ENCODE peak calls at places on chromosomes 4 and X, in six cellular contexts. One of them, this sample, is unnamed.
A peak's percentile ranks its signal among the peaks of the same experiment; 100 is the strongest.

GRCh38 chr4:6761540-6762243 is 20.8 kb upstream of the KIAA0232 start:
- DNase-seq in gastrocnemius medialis: no peak
- DNase-seq in mesendoderm: no peak
- DNase-seq in IMR-90: no peak
- DNase-seq in CD8-positive, alpha-beta memory T cell: no peak
- DNase-seq in tibial nerve: no peak
- DNase-seq in this sample: no peak

GRCh38 chrX:77427586-77427985 is 19.6 kb upstream of the FGF16 start:
- DNase-seq in IMR-90: no peak
- DNase-seq in CD8-positive, alpha-beta memory T cell: no peak
- DNase-seq in gastrocnemius medialis: no peak
- DNase-seq in mesendoderm: no peak
- DNase-seq in tibial nerve: no peak
- DNase-seq in this sample: no peak

GRCh38 chr4:165666836-165667235 is 206.2 kb upstream of the TLL1 start:
- DNase-seq in mesendoderm: no peak
- DNase-seq in tibial nerve: no peak
- DNase-seq in gastrocnemius medialis: no peak
- DNase-seq in IMR-90: no peak
- DNase-seq in CD8-positive, alpha-beta memory T cell: no peak
- DNase-seq in this sample: no peak

GRCh38 chrX:18886344-18887161 is 97.4 kb downstream of the PHKA2 start:
- DNase-seq in gastrocnemius medialis: peak; percentile 85
- DNase-seq in mesendoderm: peak; percentile 80
- DNase-seq in CD8-positive, alpha-beta memory T cell: peak; percentile 12
- DNase-seq in IMR-90: peak; percentile 23
- DNase-seq in tibial nerve: peak; percentile 44
- DNase-seq in this sample: peak; percentile 65

GRCh38 chrX:123184858-123185251 is 777 bp downstream of the GRIA3 start:
- DNase-seq in CD8-positive, alpha-beta memory T cell: no peak
- DNase-seq in mesendoderm: peak; percentile 18
- DNase-seq in IMR-90: no peak
- DNase-seq in tibial nerve: no peak
- DNase-seq in gastrocnemius medialis: no peak
- DNase-seq in this sample: no peak

GRCh38 chrX:34629572-34629971 is 27.5 kb downstream of the TMEM47 start:
- DNase-seq in CD8-positive, alpha-beta memory T cell: no peak
- DNase-seq in IMR-90: no peak
- DNase-seq in mesendoderm: no peak
- DNase-seq in tibial nerve: no peak
- DNase-seq in gastrocnemius medialis: no peak
- DNase-seq in this sample: no peak

GRCh38 chr4:141275834-141276233 is 55.1 kb downstream of the ZNF330 start:
- DNase-seq in gastrocnemius medialis: no peak
- DNase-seq in CD8-positive, alpha-beta memory T cell: no peak
- DNase-seq in tibial nerve: no peak
- DNase-seq in mesendoderm: peak; percentile 36
- DNase-seq in IMR-90: peak; percentile 94
- DNase-seq in this sample: peak; percentile 90

GRCh38 chr4:60657041-60657440 is 543.1 kb upstream of the ADGRL3 start:
- DNase-seq in CD8-positive, alpha-beta memory T cell: no peak
- DNase-seq in tibial nerve: no peak
- DNase-seq in gastrocnemius medialis: no peak
- DNase-seq in IMR-90: peak; percentile 1
- DNase-seq in mesendoderm: peak; percentile 3
- DNase-seq in this sample: no peak

GRCh38 chr4:8690811-8691775 is 98.5 kb downstream of the CPZ start:
- DNase-seq in mesendoderm: no peak
- DNase-seq in IMR-90: no peak
- DNase-seq in CD8-positive, alpha-beta memory T cell: no peak
- DNase-seq in tibial nerve: no peak
- DNase-seq in gastrocnemius medialis: peak; percentile 1
- DNase-seq in this sample: no peak

GRCh38 chr4:105894570-105895323 is 524 bp upstream of the NPNT start:
- DNase-seq in mesendoderm: no peak
- DNase-seq in tibial nerve: no peak
- DNase-seq in IMR-90: no peak
- DNase-seq in gastrocnemius medialis: no peak
- DNase-seq in CD8-positive, alpha-beta memory T cell: no peak
- DNase-seq in this sample: no peak

GRCh38 chr4:52869196-52869595 is 7.1 kb downstream of the RASL11B start:
- DNase-seq in tibial nerve: no peak
- DNase-seq in mesendoderm: no peak
- DNase-seq in gastrocnemius medialis: peak; percentile 43
- DNase-seq in CD8-positive, alpha-beta memory T cell: no peak
- DNase-seq in IMR-90: peak; percentile 36
- DNase-seq in this sample: no peak

GRCh38 chrX:22689290-22689689 is 310.5 kb upstream of the DDX53 start:
- DNase-seq in IMR-90: peak; percentile 23
- DNase-seq in tibial nerve: no peak
- DNase-seq in CD8-positive, alpha-beta memory T cell: no peak
- DNase-seq in mesendoderm: peak; percentile 67
- DNase-seq in gastrocnemius medialis: no peak
- DNase-seq in this sample: no peak

GRCh38 chrX:137234651-137235402 is 201.0 kb upstream of the GPR101 start:
- DNase-seq in tibial nerve: no peak
- DNase-seq in mesendoderm: peak; percentile 31
- DNase-seq in gastrocnemius medialis: no peak
- DNase-seq in IMR-90: no peak
- DNase-seq in CD8-positive, alpha-beta memory T cell: no peak
- DNase-seq in this sample: no peak

GRCh38 chrX:150833454-150834056 is 64.9 kb downstream of the CD99L2 start:
- DNase-seq in mesendoderm: no peak
- DNase-seq in CD8-positive, alpha-beta memory T cell: no peak
- DNase-seq in gastrocnemius medialis: no peak
- DNase-seq in IMR-90: no peak
- DNase-seq in tibial nerve: no peak
- DNase-seq in this sample: no peak

GRCh38 chr4:7322166-7322991 is 112.4 kb downstream of the PSAPL1 start:
- DNase-seq in gastrocnemius medialis: no peak
- DNase-seq in tibial nerve: no peak
- DNase-seq in mesendoderm: peak; percentile 28
- DNase-seq in CD8-positive, alpha-beta memory T cell: no peak
- DNase-seq in IMR-90: no peak
- DNase-seq in this sample: no peak

GRCh38 chr4:6192245-6192644 is 8.1 kb downstream of the JAKMIP1 start:
- DNase-seq in tibial nerve: no peak
- DNase-seq in mesendoderm: peak; percentile 66
- DNase-seq in CD8-positive, alpha-beta memory T cell: no peak
- DNase-seq in gastrocnemius medialis: no peak
- DNase-seq in IMR-90: no peak
- DNase-seq in this sample: no peak

DNA sequence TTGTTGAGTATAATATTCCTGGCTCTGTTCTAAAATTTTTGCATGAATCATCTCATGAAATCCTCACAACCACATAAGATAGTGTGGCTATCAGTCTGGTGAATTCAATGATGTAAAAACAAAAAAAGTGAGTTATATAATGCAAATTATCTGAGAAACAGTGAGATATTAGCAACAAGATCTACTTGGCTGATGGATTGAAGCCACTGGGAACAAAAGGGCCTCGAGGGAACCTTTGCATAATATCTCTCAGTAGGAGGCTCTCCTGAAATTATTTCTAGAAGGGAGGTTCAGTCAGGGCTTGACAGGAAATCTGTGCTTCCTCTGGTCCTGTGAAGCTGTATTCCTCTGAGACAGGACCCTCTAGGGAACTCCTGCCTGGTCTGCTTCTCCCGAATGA is 30.1 kb upstream of the NUP54 start:
- DNase-seq in mesendoderm: no peak
- DNase-seq in IMR-90: no peak
- DNase-seq in CD8-positive, alpha-beta memory T cell: no peak
- DNase-seq in gastrocnemius medialis: no peak
- DNase-seq in tibial nerve: no peak
- DNase-seq in this sample: no peak
- H3K36me3 ChIP-seq in mesendoderm: no peaks in the 10 kb centered on the region
- H3K36me3 ChIP-seq in IMR-90: peaks cover 14% of the 10 kb centered on the region
- H3K36me3 ChIP-seq in CD8-positive, alpha-beta memory T cell: peaks cover 26% of the 10 kb centered on the region
- H3K36me3 ChIP-seq in gastrocnemius medialis: peaks cover 3% of the 10 kb centered on the region
- H3K36me3 ChIP-seq in tibial nerve: peaks cover 32% of the 10 kb centered on the region
- H3K36me3 ChIP-seq in this sample: peaks cover 36% of the 10 kb centered on the region

DNA sequence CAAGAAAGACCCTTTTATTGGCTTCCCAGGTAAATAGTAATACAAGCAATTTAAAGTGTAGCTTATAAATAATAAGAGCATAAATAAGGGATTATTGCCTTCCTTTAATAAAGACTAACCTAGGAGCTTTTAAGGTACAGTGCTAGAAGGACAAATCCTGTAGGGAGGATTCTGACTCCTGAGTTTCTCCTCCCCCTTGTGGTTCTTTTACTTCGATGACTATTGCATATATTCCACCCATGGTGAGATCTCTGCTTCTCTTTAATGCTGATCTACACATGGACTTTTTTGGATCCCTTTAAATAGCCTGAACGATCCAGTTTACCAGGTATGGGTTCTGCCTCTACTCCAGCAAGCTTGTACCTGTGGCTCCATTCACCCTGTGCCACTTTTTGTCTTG is 2.5 kb downstream of the GALNT7 start:
- DNase-seq in gastrocnemius medialis: no peak
- DNase-seq in tibial nerve: no peak
- DNase-seq in IMR-90: peak; percentile 52
- DNase-seq in CD8-positive, alpha-beta memory T cell: no peak
- DNase-seq in mesendoderm: peak; percentile 61
- DNase-seq in this sample: peak; percentile 14
- H3K4me3 ChIP-seq in gastrocnemius medialis: no peak overlapping the region
- H3K4me3 ChIP-seq in tibial nerve: no peak overlapping the region
- H3K4me3 ChIP-seq in IMR-90: no peak overlapping the region
- H3K4me3 ChIP-seq in CD8-positive, alpha-beta memory T cell: no peak overlapping the region
- H3K4me3 ChIP-seq in mesendoderm: no peak overlapping the region
- H3K4me3 ChIP-seq in this sample: no peak overlapping the region

DNA sequence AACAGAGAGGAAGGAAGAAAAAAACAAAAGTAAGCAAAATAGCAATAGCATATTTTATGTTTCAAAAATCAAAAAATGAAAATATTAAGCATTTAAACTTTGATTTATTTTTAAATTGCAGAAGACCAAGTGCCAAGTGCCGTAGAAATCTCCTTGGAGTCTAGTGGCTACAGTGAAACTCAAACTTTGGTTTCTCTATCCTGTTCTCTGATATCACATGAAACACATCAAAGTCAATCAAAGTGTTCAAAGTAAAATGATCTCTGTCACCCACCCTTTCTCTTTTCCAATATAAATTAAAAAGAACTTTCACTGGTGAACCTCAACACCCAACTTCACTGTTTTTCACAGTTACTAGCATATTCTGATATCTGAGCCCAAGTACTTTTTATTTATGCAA is 81.1 kb downstream of the HADH start:
- DNase-seq in mesendoderm: no peak
- DNase-seq in IMR-90: no peak
- DNase-seq in gastrocnemius medialis: no peak
- DNase-seq in CD8-positive, alpha-beta memory T cell: no peak
- DNase-seq in tibial nerve: no peak
- DNase-seq in this sample: no peak
- H3K4me1 ChIP-seq in mesendoderm: no peaks in the 10 kb centered on the region
- H3K4me1 ChIP-seq in IMR-90: no peaks in the 10 kb centered on the region
- H3K4me1 ChIP-seq in gastrocnemius medialis: no peaks in the 10 kb centered on the region
- H3K4me1 ChIP-seq in CD8-positive, alpha-beta memory T cell: peaks cover 49% of the 10 kb centered on the region
- H3K4me1 ChIP-seq in tibial nerve: no peaks in the 10 kb centered on the region
- H3K4me1 ChIP-seq in this sample: peaks cover 6% of the 10 kb centered on the region

DNA sequence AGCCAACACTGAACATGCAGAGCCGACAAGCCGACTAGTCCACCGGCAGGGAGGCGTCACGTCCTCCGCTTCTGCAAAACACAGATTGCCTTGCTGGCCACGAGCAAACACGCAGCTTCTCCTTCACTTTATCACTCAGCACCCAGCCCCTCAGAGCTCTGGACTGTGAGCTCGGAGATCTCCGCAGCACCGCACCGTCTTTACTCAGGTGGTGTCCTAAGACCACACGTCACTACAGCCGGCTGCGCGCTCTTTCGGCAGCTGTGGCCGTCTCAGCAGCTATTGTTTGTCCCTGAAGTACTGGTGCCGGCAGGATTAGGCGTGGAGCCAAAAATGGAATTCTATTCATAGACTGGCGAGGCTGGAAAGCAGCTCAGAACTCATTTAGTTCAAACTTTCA is 72.0 kb downstream of the FAT1 start:
- DNase-seq in mesendoderm: no peak
- DNase-seq in CD8-positive, alpha-beta memory T cell: no peak
- DNase-seq in tibial nerve: peak; percentile 40
- DNase-seq in IMR-90: no peak
- DNase-seq in gastrocnemius medialis: peak; percentile 25
- DNase-seq in this sample: peak; percentile 87
- H3K36me3 ChIP-seq in mesendoderm: no peaks in the 10 kb centered on the region
- H3K36me3 ChIP-seq in CD8-positive, alpha-beta memory T cell: no peaks in the 10 kb centered on the region
- H3K36me3 ChIP-seq in tibial nerve: peaks cover 20% of the 10 kb centered on the region
- H3K36me3 ChIP-seq in IMR-90: peaks cover 47% of the 10 kb centered on the region
- H3K36me3 ChIP-seq in gastrocnemius medialis: no peaks in the 10 kb centered on the region
- H3K36me3 ChIP-seq in this sample: peaks cover 85% of the 10 kb centered on the region

GRCh38 chr4:184279496-184280082 is 61.9 kb upstream of the ENPP6 start:
- DNase-seq in mesendoderm: no peak
- DNase-seq in IMR-90: no peak
- DNase-seq in gastrocnemius medialis: no peak
- DNase-seq in CD8-positive, alpha-beta memory T cell: no peak
- DNase-seq in tibial nerve: no peak
- DNase-seq in this sample: no peak
- H3K4me3 ChIP-seq in mesendoderm: no peak overlapping the region
- H3K4me3 ChIP-seq in IMR-90: no peak overlapping the region
- H3K4me3 ChIP-seq in gastrocnemius medialis: no peak overlapping the region
- H3K4me3 ChIP-seq in CD8-positive, alpha-beta memory T cell: no peak overlapping the region
- H3K4me3 ChIP-seq in tibial nerve: no peak overlapping the region
- H3K4me3 ChIP-seq in this sample: no peak overlapping the region

GRCh38 chr4:113444386-113444785 is 317.2 kb downstream of the CAMK2D start:
- DNase-seq in gastrocnemius medialis: no peak
- DNase-seq in tibial nerve: no peak
- DNase-seq in mesendoderm: no peak
- DNase-seq in CD8-positive, alpha-beta memory T cell: no peak
- DNase-seq in IMR-90: peak; percentile 73
- DNase-seq in this sample: no peak

GRCh38 chr4:113446019-113446418 is 315.5 kb downstream of the CAMK2D start:
- DNase-seq in CD8-positive, alpha-beta memory T cell: no peak
- DNase-seq in gastrocnemius medialis: no peak
- DNase-seq in IMR-90: peak; percentile 92
- DNase-seq in mesendoderm: no peak
- DNase-seq in tibial nerve: no peak
- DNase-seq in this sample: no peak

GRCh38 chr4:113442821-113443220 is 318.7 kb downstream of the CAMK2D start:
- DNase-seq in CD8-positive, alpha-beta memory T cell: no peak
- DNase-seq in IMR-90: no peak
- DNase-seq in gastrocnemius medialis: no peak
- DNase-seq in tibial nerve: no peak
- DNase-seq in mesendoderm: no peak
- DNase-seq in this sample: no peak

GRCh38 chr4:113447061-113447460 is 314.5 kb downstream of the CAMK2D start:
- DNase-seq in tibial nerve: no peak
- DNase-seq in gastrocnemius medialis: no peak
- DNase-seq in mesendoderm: no peak
- DNase-seq in IMR-90: no peak
- DNase-seq in CD8-positive, alpha-beta memory T cell: no peak
- DNase-seq in this sample: no peak

DNA sequence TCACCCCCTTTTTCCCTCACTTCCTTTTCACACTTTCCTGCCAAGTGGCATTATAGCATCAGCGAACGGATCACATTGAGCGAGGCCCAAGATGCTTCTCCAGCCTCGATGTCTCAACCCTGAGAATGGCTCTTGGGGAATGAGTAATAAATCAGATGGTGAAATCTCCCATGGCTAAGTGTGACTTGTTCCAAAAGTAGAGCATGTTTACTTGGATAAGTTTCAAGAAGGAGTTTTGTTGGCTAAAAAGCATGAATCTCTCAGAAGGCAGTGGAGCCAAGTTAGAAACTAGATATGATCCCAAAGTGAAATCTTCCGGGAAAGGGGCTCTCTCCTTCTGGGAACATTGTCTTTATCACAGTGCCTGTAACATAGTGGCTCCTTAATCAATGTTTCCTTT is 316.3 kb downstream of the CAMK2D start:
- DNase-seq in IMR-90: peak; percentile 94
- DNase-seq in gastrocnemius medialis: peak; percentile 69
- DNase-seq in CD8-positive, alpha-beta memory T cell: no peak
- DNase-seq in tibial nerve: peak; percentile 30
- DNase-seq in mesendoderm: no peak
- DNase-seq in this sample: peak; percentile 12
- H3K4me1 ChIP-seq in IMR-90: peaks cover 8% of the 10 kb centered on the region
- H3K4me1 ChIP-seq in gastrocnemius medialis: peaks cover 20% of the 10 kb centered on the region
- H3K4me1 ChIP-seq in CD8-positive, alpha-beta memory T cell: no peaks in the 10 kb centered on the region
- H3K4me1 ChIP-seq in tibial nerve: peaks cover 8% of the 10 kb centered on the region
- H3K4me1 ChIP-seq in mesendoderm: no peaks in the 10 kb centered on the region
- H3K4me1 ChIP-seq in this sample: peaks cover 44% of the 10 kb centered on the region